ENCODE peak calls at places on chromosomes 4 and X, in five cellular contexts. One of them, this sample, is unnamed.
A peak's percentile ranks its signal among the peaks of the same experiment; 100 is the strongest.

GRCh38 chr4:108466936-108467902 is 153.2 kb upstream of the RPL34 start:
- DNase-seq in IMR-90: peak; percentile 93
- DNase-seq in left ventricle myocardium inferior: no peak
- DNase-seq in brain microvascular endothelial cell: peak; percentile 81
- DNase-seq in GM12878: peak; percentile 19
- DNase-seq in this sample: no peak

GRCh38 chrX:112587194-112587593 is 92.5 kb downstream of the LHFPL1 start:
- DNase-seq in IMR-90: no peak
- DNase-seq in left ventricle myocardium inferior: no peak
- DNase-seq in brain microvascular endothelial cell: no peak
- DNase-seq in GM12878: no peak
- DNase-seq in this sample: no peak

GRCh38 chr4:7210818-7211217 is 18.5 kb downstream of the SORCS2 start:
- DNase-seq in IMR-90: peak; percentile 87
- DNase-seq in left ventricle myocardium inferior: no peak
- DNase-seq in brain microvascular endothelial cell: peak; percentile 62
- DNase-seq in GM12878: no peak
- DNase-seq in this sample: no peak

GRCh38 chr4:98468744-98469143 is 189.7 kb downstream of the TSPAN5 start:
- DNase-seq in IMR-90: peak; percentile 58
- DNase-seq in left ventricle myocardium inferior: peak; percentile 32
- DNase-seq in brain microvascular endothelial cell: peak; percentile 47
- DNase-seq in GM12878: no peak
- DNase-seq in this sample: no peak

GRCh38 chrX:10529344-10529743 is 91.0 kb downstream of the MID1 start:
- DNase-seq in IMR-90: peak; percentile 60
- DNase-seq in left ventricle myocardium inferior: no peak
- DNase-seq in brain microvascular endothelial cell: no peak
- DNase-seq in GM12878: no peak
- DNase-seq in this sample: no peak

GRCh38 chr4:110275871-110276270 is 77.5 kb upstream of the ELOVL6 start:
- DNase-seq in IMR-90: peak; percentile 8
- DNase-seq in left ventricle myocardium inferior: no peak
- DNase-seq in brain microvascular endothelial cell: no peak
- DNase-seq in GM12878: no peak
- DNase-seq in this sample: no peak

GRCh38 chr4:94698187-94698586 is 59.6 kb upstream of the BMPR1B start:
- DNase-seq in IMR-90: no peak
- DNase-seq in left ventricle myocardium inferior: no peak
- DNase-seq in brain microvascular endothelial cell: no peak
- DNase-seq in GM12878: no peak
- DNase-seq in this sample: no peak

GRCh38 chr4:6926681-6927478 is 17.3 kb downstream of the TBC1D14 start:
- DNase-seq in IMR-90: peak; percentile 60
- DNase-seq in left ventricle myocardium inferior: peak; percentile 50
- DNase-seq in brain microvascular endothelial cell: peak; percentile 29
- DNase-seq in GM12878: no peak
- DNase-seq in this sample: no peak

GRCh38 chrX:123184858-123185251 is 777 bp downstream of the GRIA3 start:
- DNase-seq in IMR-90: no peak
- DNase-seq in left ventricle myocardium inferior: no peak
- DNase-seq in brain microvascular endothelial cell: no peak
- DNase-seq in GM12878: no peak
- DNase-seq in this sample: peak; percentile 17

GRCh38 chr4:101019941-101020401 is 327.4 kb downstream of the PPP3CA start:
- DNase-seq in IMR-90: peak; percentile 14
- DNase-seq in left ventricle myocardium inferior: no peak
- DNase-seq in brain microvascular endothelial cell: no peak
- DNase-seq in GM12878: peak; percentile 45
- DNase-seq in this sample: no peak

GRCh38 chrX:69503228-69503834 is 795 bp upstream of the NALF2 start:
- DNase-seq in IMR-90: no peak
- DNase-seq in left ventricle myocardium inferior: no peak
- DNase-seq in brain microvascular endothelial cell: no peak
- DNase-seq in GM12878: no peak
- DNase-seq in this sample: no peak

GRCh38 chrX:8960809-8961413 is 73.0 kb downstream of the FAM9B start:
- DNase-seq in IMR-90: no peak
- DNase-seq in left ventricle myocardium inferior: no peak
- DNase-seq in brain microvascular endothelial cell: no peak
- DNase-seq in GM12878: no peak
- DNase-seq in this sample: no peak

GRCh38 chr4:120088507-120088906 is 21.9 kb upstream of the MAD2L1 start:
- DNase-seq in IMR-90: no peak
- DNase-seq in left ventricle myocardium inferior: no peak
- DNase-seq in brain microvascular endothelial cell: no peak
- DNase-seq in GM12878: no peak
- DNase-seq in this sample: no peak

GRCh38 chr4:83599183-83599582 is 63.3 kb downstream of the GPAT3 start:
- DNase-seq in IMR-90: peak; percentile 59
- DNase-seq in left ventricle myocardium inferior: no peak
- DNase-seq in brain microvascular endothelial cell: peak; percentile 25
- DNase-seq in GM12878: no peak
- DNase-seq in this sample: no peak

GRCh38 chrX:93673869-93674271 is at the start of gene FAM133A:
- DNase-seq in IMR-90: peak; percentile 4
- DNase-seq in left ventricle myocardium inferior: no peak
- DNase-seq in brain microvascular endothelial cell: no peak
- DNase-seq in GM12878: no peak
- DNase-seq in this sample: no peak

DNA sequence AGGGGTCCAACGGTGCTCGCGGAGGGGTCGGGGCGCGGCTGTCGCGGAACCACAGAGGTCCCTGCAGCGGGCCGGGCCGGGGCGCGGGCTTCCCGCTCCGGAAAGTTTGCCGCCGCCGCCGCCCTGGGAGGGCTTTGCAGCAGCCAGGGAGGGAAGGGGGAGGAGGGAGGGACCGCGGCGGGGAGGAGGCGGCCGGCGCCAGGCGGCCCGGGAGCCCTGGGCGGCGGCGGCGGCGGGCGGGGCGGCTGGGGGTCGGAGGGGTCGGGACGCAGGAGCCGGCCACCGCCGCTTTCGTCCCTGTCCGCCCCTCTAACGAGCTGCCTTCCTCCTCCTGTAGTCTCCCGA is 375 bp downstream of the FGFR3 start:
- DNase-seq in IMR-90: no peak
- DNase-seq in left ventricle myocardium inferior: peak; percentile 52
- DNase-seq in brain microvascular endothelial cell: no peak
- DNase-seq in GM12878: no peak
- DNase-seq in this sample: peak; percentile 23
- H3K4me3 ChIP-seq in IMR-90: peak overlapping the region; percentile 65
- H3K4me3 ChIP-seq in left ventricle myocardium inferior: peak overlapping the region; percentile 69
- H3K4me3 ChIP-seq in brain microvascular endothelial cell: peak overlapping the region; percentile 31
- H3K4me3 ChIP-seq in GM12878: no peak overlapping the region
- H3K4me3 ChIP-seq in this sample: peak overlapping the region; percentile 36

GRCh38 chr4:126776361-126776760 is 856.4 kb upstream of the INTU start:
- DNase-seq in IMR-90: no peak
- DNase-seq in left ventricle myocardium inferior: no peak
- DNase-seq in brain microvascular endothelial cell: no peak
- DNase-seq in GM12878: no peak
- DNase-seq in this sample: no peak

GRCh38 chr4:126778348-126778747 is 854.4 kb upstream of the INTU start:
- DNase-seq in IMR-90: peak; percentile 83
- DNase-seq in left ventricle myocardium inferior: no peak
- DNase-seq in brain microvascular endothelial cell: peak; percentile 45
- DNase-seq in GM12878: no peak
- DNase-seq in this sample: no peak

GRCh38 chr4:126779001-126779400 is 853.8 kb upstream of the INTU start:
- DNase-seq in IMR-90: no peak
- DNase-seq in left ventricle myocardium inferior: no peak
- DNase-seq in brain microvascular endothelial cell: no peak
- DNase-seq in GM12878: no peak
- DNase-seq in this sample: no peak

GRCh38 chr4:126779446-126780166 is 853.2 kb upstream of the INTU start:
- DNase-seq in IMR-90: no peak
- DNase-seq in left ventricle myocardium inferior: no peak
- DNase-seq in brain microvascular endothelial cell: no peak
- DNase-seq in GM12878: no peak
- DNase-seq in this sample: no peak

GRCh38 chr4:126777649-126778048 is 855.1 kb upstream of the INTU start:
- DNase-seq in IMR-90: peak; percentile 94
- DNase-seq in left ventricle myocardium inferior: no peak
- DNase-seq in brain microvascular endothelial cell: peak; percentile 65
- DNase-seq in GM12878: no peak
- DNase-seq in this sample: no peak
- H3K27ac ChIP-seq in IMR-90: peak overlapping the region; percentile 53
- H3K27ac ChIP-seq in left ventricle myocardium inferior: no peak overlapping the region
- H3K27ac ChIP-seq in brain microvascular endothelial cell: peak overlapping the region; percentile 76
- H3K27ac ChIP-seq in GM12878: no peak overlapping the region
- H3K27ac ChIP-seq in this sample: no peak overlapping the region

GRCh38 chr4:47510036-47510435 is 25.0 kb downstream of the ATP10D start:
- DNase-seq in IMR-90: no peak
- DNase-seq in left ventricle myocardium inferior: no peak
- DNase-seq in brain microvascular endothelial cell: no peak
- DNase-seq in GM12878: no peak
- DNase-seq in this sample: no peak

GRCh38 chr4:47513493-47513892 is 28.4 kb downstream of the ATP10D start:
- DNase-seq in IMR-90: no peak
- DNase-seq in left ventricle myocardium inferior: no peak
- DNase-seq in brain microvascular endothelial cell: no peak
- DNase-seq in GM12878: no peak
- DNase-seq in this sample: no peak

GRCh38 chr4:47505666-47506065 is 20.6 kb downstream of the ATP10D start:
- DNase-seq in IMR-90: no peak
- DNase-seq in left ventricle myocardium inferior: no peak
- DNase-seq in brain microvascular endothelial cell: no peak
- DNase-seq in GM12878: no peak
- DNase-seq in this sample: no peak

GRCh38 chr4:47510506-47511143 is 25.6 kb downstream of the ATP10D start:
- DNase-seq in IMR-90: peak; percentile 43
- DNase-seq in left ventricle myocardium inferior: no peak
- DNase-seq in brain microvascular endothelial cell: no peak
- DNase-seq in GM12878: peak; percentile 90
- DNase-seq in this sample: no peak
- TF ChIP-seq CTCF in IMR-90: peak; percentile 41
- TF ChIP-seq CTCF in left ventricle myocardium inferior: peak; percentile 25
- TF ChIP-seq CTCF in brain microvascular endothelial cell: peak; percentile 11
- TF ChIP-seq CTCF in GM12878: peak; percentile 2
- TF ChIP-seq CTCF in this sample: no peak

GRCh38 chr4:56444719-56445118 is 8.7 kb downstream of the PAICS start:
- DNase-seq in IMR-90: no peak
- DNase-seq in left ventricle myocardium inferior: no peak
- DNase-seq in brain microvascular endothelial cell: no peak
- DNase-seq in GM12878: no peak
- DNase-seq in this sample: no peak

GRCh38 chr4:56435748-56436442 is at the start of gene PAICS:
- DNase-seq in IMR-90: peak; percentile 92
- DNase-seq in left ventricle myocardium inferior: peak; percentile 93
- DNase-seq in brain microvascular endothelial cell: peak; percentile 89
- DNase-seq in GM12878: peak; percentile 83
- DNase-seq in this sample: peak; percentile 94

GRCh38 chr4:56445699-56446098 is 9.6 kb downstream of the PAICS start:
- DNase-seq in IMR-90: no peak
- DNase-seq in left ventricle myocardium inferior: no peak
- DNase-seq in brain microvascular endothelial cell: no peak
- DNase-seq in GM12878: no peak
- DNase-seq in this sample: no peak

GRCh38 chr4:56435001-56435747 is at the start of gene PPAT:
- DNase-seq in IMR-90: peak; percentile 95
- DNase-seq in left ventricle myocardium inferior: peak; percentile 98
- DNase-seq in brain microvascular endothelial cell: peak; percentile 97
- DNase-seq in GM12878: peak; percentile 94
- DNase-seq in this sample: peak; percentile 97

DNA sequence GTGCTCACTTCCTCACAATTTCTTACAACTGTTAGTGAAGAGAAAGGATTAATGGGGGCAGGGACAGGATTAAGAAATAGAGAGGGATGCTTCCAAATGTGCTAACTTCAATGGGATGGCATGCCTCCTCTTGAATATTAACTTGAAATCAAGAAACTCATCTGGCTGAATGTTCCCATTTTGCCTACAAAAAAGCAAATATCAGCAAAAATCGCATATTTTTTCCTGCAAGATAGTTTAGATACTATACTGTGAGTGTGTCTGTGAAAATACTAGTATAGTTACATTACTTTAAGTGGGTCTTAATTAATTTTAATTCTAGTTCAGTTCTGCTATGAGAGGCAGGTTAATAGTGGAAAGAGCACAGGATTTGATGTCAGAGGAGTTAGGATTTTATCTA is 4.9 kb downstream of the PAICS start:
- DNase-seq in IMR-90: no peak
- DNase-seq in left ventricle myocardium inferior: no peak
- DNase-seq in brain microvascular endothelial cell: no peak
- DNase-seq in GM12878: no peak
- DNase-seq in this sample: no peak
- H3K4me3 ChIP-seq in IMR-90: no peak overlapping the region
- H3K4me3 ChIP-seq in left ventricle myocardium inferior: no peak overlapping the region
- H3K4me3 ChIP-seq in brain microvascular endothelial cell: no peak overlapping the region
- H3K4me3 ChIP-seq in GM12878: peak overlapping the region; percentile 51
- H3K4me3 ChIP-seq in this sample: no peak overlapping the region

DNA sequence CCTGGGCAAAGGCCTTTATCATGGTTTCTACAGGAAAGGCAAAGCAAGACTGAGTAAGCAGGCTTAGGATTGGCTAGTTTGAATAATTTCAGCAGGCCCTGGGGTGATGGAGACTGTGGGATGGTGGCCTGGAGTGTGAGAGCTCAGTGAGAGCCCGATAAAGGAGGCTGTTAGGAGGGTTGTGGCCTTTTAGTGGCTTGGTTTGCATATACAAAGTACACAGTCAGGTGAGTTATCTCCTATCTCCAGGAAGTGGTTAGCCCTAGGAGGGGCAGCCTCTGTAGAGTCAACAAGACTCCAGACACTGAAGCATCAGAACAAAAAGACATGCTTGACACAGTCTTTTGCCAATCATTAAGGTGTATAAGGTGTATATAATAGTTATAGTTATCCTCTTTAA is 157.2 kb downstream of the CFAP299 start:
- DNase-seq in IMR-90: no peak
- DNase-seq in left ventricle myocardium inferior: no peak
- DNase-seq in brain microvascular endothelial cell: no peak
- DNase-seq in GM12878: no peak
- DNase-seq in this sample: no peak
- H3K27ac ChIP-seq in IMR-90: no peak overlapping the region
- H3K27ac ChIP-seq in left ventricle myocardium inferior: no peak overlapping the region
- H3K27ac ChIP-seq in brain microvascular endothelial cell: no peak overlapping the region
- H3K27ac ChIP-seq in GM12878: no peak overlapping the region
- H3K27ac ChIP-seq in this sample: no peak overlapping the region

GRCh38 chr4:55554453-55555030 is 7.8 kb upstream of the CLOCK start:
- DNase-seq in IMR-90: peak; percentile 71
- DNase-seq in left ventricle myocardium inferior: no peak
- DNase-seq in brain microvascular endothelial cell: no peak
- DNase-seq in GM12878: no peak
- DNase-seq in this sample: no peak
- TF ChIP-seq CTCF in IMR-90: peak; percentile 72
- TF ChIP-seq CTCF in left ventricle myocardium inferior: peak; percentile 59
- TF ChIP-seq CTCF in brain microvascular endothelial cell: peak; percentile 51
- TF ChIP-seq CTCF in GM12878: peak; percentile 33
- TF ChIP-seq CTCF in this sample: peak; percentile 57

GRCh38 chrX:133444952-133445831 is 29.9 kb upstream of the GPC4 start:
- DNase-seq in IMR-90: no peak
- DNase-seq in left ventricle myocardium inferior: no peak
- DNase-seq in brain microvascular endothelial cell: no peak
- DNase-seq in GM12878: no peak
- DNase-seq in this sample: no peak
- H3K4me3 ChIP-seq in IMR-90: peak overlapping the region; percentile 31
- H3K4me3 ChIP-seq in left ventricle myocardium inferior: peak overlapping the region; percentile 55
- H3K4me3 ChIP-seq in brain microvascular endothelial cell: peak overlapping the region; percentile 29
- H3K4me3 ChIP-seq in GM12878: no peak overlapping the region
- H3K4me3 ChIP-seq in this sample: no peak overlapping the region